ENCODE peak calls at places on chromosome 22, in nine cellular contexts. V, U, H, D, L, O, B, F and G are unnamed samples.

GRCh38 chr22:31490496-31490925 is 869 bp upstream of the EIF4ENIF1 start:
- DNase-seq in V (peak; percentile 72), U (peak; percentile 32), H (peak; percentile 71), D (peak; percentile 30), L (peak; percentile 16), O (no peak), B (peak; percentile 55), F (peak; percentile 69), G (no peak)

GRCh38 chr22:17969732-17970131 is 54.6 kb downstream of the MICAL3 start:
- DNase-seq in V (no peak), U (no peak), H (peak; percentile 96), D (no peak), L (peak; percentile 51), O (peak; percentile 21), B (no peak), F (peak; percentile 92), G (no peak)

GRCh38 chr22:17891427-17892167 is 117.3 kb upstream of the BID start:
- DNase-seq in V (no peak), U (peak; percentile 63), H (no peak), D (no peak), L (peak; percentile 71), O (no peak), B (no peak), F (no peak), G (no peak)

GRCh38 chr22:36405671-36406070 is 17.9 kb upstream of the MYH9 start:
- DNase-seq in V (peak; percentile 80), U (no peak), H (peak; percentile 44), D (no peak), L (no peak), O (no peak), B (no peak), F (no peak), G (no peak)

GRCh38 chr22:27422442-27422841 is 379.1 kb downstream of the MN1 start:
- DNase-seq in V (no peak), U (no peak), H (no peak), D (no peak), L (no peak), O (no peak), B (no peak), F (no peak), G (no peak)

GRCh38 chr22:42078469-42079318 is 806 bp upstream of the SMDT1 start:
- DNase-seq in V (peak; percentile 60), U (peak; percentile 27), H (peak; percentile 30), D (no peak), L (no peak), O (no peak), B (no peak), F (no peak), G (no peak)

GRCh38 chr22:36569999-36570398 is 41.0 kb upstream of the EIF3D start:
- DNase-seq in V (no peak), U (peak; percentile 74), H (peak; percentile 29), D (no peak), L (no peak), O (no peak), B (no peak), F (no peak), G (no peak)

GRCh38 chr22:27241430-27242110 is 560.0 kb downstream of the MN1 start:
- DNase-seq in V (no peak), U (no peak), H (no peak), D (no peak), L (peak; percentile 37), O (no peak), B (no peak), F (no peak), G (peak; percentile 89)

GRCh38 chr22:33426451-33426850 is 368.3 kb upstream of the SYN3 start:
- DNase-seq in V (no peak), U (no peak), H (no peak), D (no peak), L (no peak), O (no peak), B (no peak), F (no peak), G (no peak)

GRCh38 chr22:23856721-23857605 is 712 bp upstream of the SLC2A11 start:
- DNase-seq in V (no peak), U (peak; percentile 71), H (peak; percentile 40), D (no peak), L (no peak), O (no peak), B (no peak), F (peak; percentile 68), G (no peak)

GRCh38 chr22:40178417-40179409 is 988 bp downstream of the TNRC6B start:
- DNase-seq in V (no peak), U (no peak), H (peak; percentile 55), D (no peak), L (peak; percentile 28), O (no peak), B (no peak), F (peak; percentile 56), G (peak; percentile 66)

GRCh38 chr22:37776639-37777005 is 31.1 kb upstream of the GCAT start:
- DNase-seq in V (no peak), U (no peak), H (no peak), D (no peak), L (no peak), O (no peak), B (no peak), F (no peak), G (no peak)
- TF ChIP-seq CTCF in V (no peak), U (no peak), H (no peak), D (no peak), L (no peak), O (no peak), B (no peak), F (no peak), G (no peak)

GRCh38 chr22:24938741-24939341 is 7.7 kb downstream of the LHFPL7 start:
- DNase-seq in V (no peak), U (peak; percentile 27), H (peak; percentile 66), D (no peak), L (no peak), O (no peak), B (no peak), F (peak; percentile 20), G (no peak)

GRCh38 chr22:24935771-24936483 is 10.6 kb downstream of the LHFPL7 start:
- DNase-seq in V (no peak), U (no peak), H (no peak), D (no peak), L (no peak), O (no peak), B (no peak), F (no peak), G (no peak)

GRCh38 chr22:24942301-24942700 is 4.2 kb downstream of the LHFPL7 start:
- DNase-seq in V (no peak), U (no peak), H (no peak), D (no peak), L (no peak), O (no peak), B (no peak), F (no peak), G (no peak)

DNA sequence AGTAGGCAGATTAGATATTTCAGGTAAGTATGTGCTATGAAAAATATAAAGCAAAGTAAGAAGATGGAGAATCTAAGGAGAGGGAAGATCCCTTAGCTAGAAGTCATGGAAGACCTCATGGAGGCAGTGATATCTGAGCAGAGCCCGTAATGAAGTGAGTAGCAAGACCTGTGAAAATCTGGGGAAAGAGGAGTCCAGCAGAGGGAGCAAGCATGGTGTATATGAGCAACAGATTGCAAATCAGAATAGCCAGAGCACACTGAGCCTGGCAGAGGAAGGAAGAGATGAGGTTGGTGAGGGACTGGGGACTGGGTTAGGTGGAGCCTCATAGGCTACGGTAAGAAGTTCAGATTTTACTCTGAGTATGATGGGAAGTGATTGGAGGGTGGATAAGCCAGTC is 9.4 kb downstream of the LHFPL7 start:
- DNase-seq in V (no peak), U (peak; percentile 23), H (peak; percentile 60), D (no peak), L (no peak), O (no peak), B (no peak), F (peak; percentile 22), G (no peak)
- TF ChIP-seq CTCF in V (no peak), U (no peak), H (peak; percentile 46), D (peak; percentile 26), L (peak; percentile 24), O (no peak), B (no peak), F (peak; percentile 61), G (peak; percentile 43)

DNA sequence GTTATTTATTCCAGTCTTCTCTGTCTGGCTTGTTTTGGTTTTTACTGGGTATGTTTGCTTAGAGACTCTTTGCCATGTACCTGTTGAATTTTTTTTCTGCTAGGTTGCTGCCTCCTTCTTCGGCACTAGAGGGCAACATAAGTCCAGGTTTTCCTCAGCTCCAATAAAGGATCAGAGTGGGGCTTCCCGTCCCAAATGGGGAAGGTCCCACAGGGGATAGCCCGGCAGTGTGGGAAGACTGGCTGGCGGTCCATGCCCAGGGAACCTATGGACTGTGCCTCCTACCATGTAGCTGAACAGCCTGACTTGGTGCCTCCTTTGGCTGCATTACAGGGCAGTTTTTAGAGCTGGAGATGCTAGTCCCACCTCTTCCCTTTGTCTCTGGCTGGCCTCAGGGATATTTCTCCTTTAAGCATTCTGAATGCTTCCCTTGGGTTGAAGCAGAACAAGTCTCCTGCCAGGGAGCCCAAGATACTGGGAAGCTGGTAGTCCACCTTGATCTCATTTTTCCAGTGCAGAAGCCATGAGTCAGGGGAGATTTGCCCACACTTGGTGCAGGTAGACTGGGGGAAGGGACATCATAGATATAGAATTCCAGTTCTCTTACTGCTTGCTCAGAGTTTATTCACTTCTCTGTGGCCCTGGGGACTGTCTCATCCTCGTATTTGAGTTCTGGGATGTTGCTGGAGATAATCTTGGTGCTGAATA is 60.2 kb downstream of the BRD1 start:
- DNase-seq in V (peak; percentile 50), U (peak; percentile 66), H (peak; percentile 73), D (peak; percentile 22), L (peak; percentile 7), O (no peak), B (no peak), F (peak; percentile 32), G (no peak)
- TF ChIP-seq CTCF in V (peak; percentile 73), U (peak; percentile 64), H (peak; percentile 86), D (peak; percentile 83), L (peak; percentile 68), O (peak; percentile 14), B (no peak), F (peak; percentile 83), G (peak; percentile 56)

DNA sequence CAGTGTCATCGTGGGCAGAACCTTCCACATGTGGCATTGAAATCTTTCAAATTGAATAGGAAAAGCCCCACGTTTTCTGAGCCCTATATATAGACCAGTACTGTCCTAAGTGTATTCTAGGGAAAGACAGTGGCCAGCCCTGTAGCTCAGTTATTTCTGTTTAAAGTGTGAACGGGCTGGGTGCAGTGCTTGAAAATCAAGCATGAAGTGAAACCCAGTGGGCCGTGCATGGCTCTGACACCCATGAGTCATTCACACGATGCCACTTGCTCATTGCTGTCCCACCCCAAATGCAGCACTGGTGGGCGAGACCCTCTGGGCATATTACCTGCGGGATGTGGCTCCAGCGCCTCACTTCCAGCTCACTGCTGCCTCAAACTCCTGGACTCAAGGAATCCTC is 29.8 kb upstream of the CCDC188 start:
- DNase-seq in V (no peak), U (no peak), H (no peak), D (no peak), L (no peak), O (no peak), B (no peak), F (no peak), G (no peak)
- TF ChIP-seq CTCF in V (no peak), U (no peak), H (no peak), D (no peak), L (no peak), O (no peak), B (no peak), F (no peak), G (no peak)